ENCODE peak calls at places on chromosomes 11 and 22, in ten cellular contexts. D, T, Q, Y, L, S, C, U, M and B are unnamed samples. For H3K4me1, the result is how much of the 10 kb centered on the place peaks cover.

GRCh38 chr11:95387319-95387718 is 156.3 kb upstream of the SESN3 start:
- DNase-seq in S (no peak), T (no peak), Y (no peak), D (no peak), U (no peak), L (no peak), M (no peak), Q (no peak), C (no peak), B (no peak)

GRCh38 chr11:17986007-17986710 is 26.7 kb downstream of the SERGEF start:
- DNase-seq in U (no peak), T (no peak), Q (no peak), C (no peak), Y (no peak), L (no peak), S (no peak), D (peak), M (no peak), B (peak)

GRCh38 chr11:61684870-61685610 is 4.8 kb downstream of the DAGLA start:
- DNase-seq in T (no peak), S (no peak), C (no peak), U (peak), M (no peak), L (no peak), Q (no peak), D (no peak), Y (no peak), B (no peak)

GRCh38 chr11:15113381-15113780 is 1.3 kb upstream of the INSC start:
- DNase-seq in C (no peak), M (no peak), Y (no peak), D (no peak), S (no peak), L (no peak), T (no peak), Q (peak), U (no peak), B (no peak)

GRCh38 chr11:88523362-88524028 is 186.0 kb upstream of the CTSC start:
- DNase-seq in Q (no peak), U (no peak), Y (no peak), M (no peak), L (no peak), C (no peak), D (no peak), T (no peak), S (no peak), B (no peak)

GRCh38 chr11:100932474-100933100 is 197.0 kb downstream of the PGR start:
- DNase-seq in S (no peak), L (no peak), T (no peak), M (no peak), D (peak), C (no peak), Q (peak), Y (peak), U (no peak), B (no peak)

GRCh38 chr11:66264893-66265292 is 3.5 kb upstream of the RAB1B start:
- DNase-seq in Q (peak), U (peak), C (no peak), S (peak), M (no peak), Y (peak), L (no peak), T (no peak), D (no peak), B (no peak)

GRCh38 chr11:128476729-128477128 is 110.6 kb downstream of the ETS1 start:
- DNase-seq in S (no peak), U (no peak), Q (no peak), T (no peak), M (no peak), D (no peak), Y (no peak), L (no peak), C (no peak), B (no peak)

GRCh38 chr22:17472886-17473285 is 90.4 kb upstream of the SLC25A18 start:
- DNase-seq in L (no peak), C (no peak), U (peak), T (no peak), M (peak), Y (no peak), D (no peak), S (no peak), Q (no peak), B (no peak)

GRCh38 chr11:102849319-102849718 is 5.9 kb upstream of the MMP3 start:
- DNase-seq in T (no peak), U (no peak), Y (no peak), L (no peak), M (no peak), S (no peak), Q (no peak), C (no peak), D (peak), B (no peak)

GRCh38 chr11:61052182-61052972 is 49.9 kb upstream of the CD5 start:
- DNase-seq in D (no peak), U (peak), C (no peak), Y (no peak), Q (no peak), L (no peak), T (no peak), M (no peak), S (no peak), B (no peak)

GRCh38 chr11:124405611-124406010 is 6.8 kb upstream of the OR8B3 start:
- DNase-seq in M (no peak), S (no peak), C (no peak), T (no peak), U (no peak), Y (no peak), D (no peak), L (no peak), Q (no peak), B (no peak)

GRCh38 chr22:36211237-36211881 is 9.8 kb upstream of the APOL4 start:
- DNase-seq in L (no peak), Q (no peak), T (no peak), Y (no peak), D (no peak), M (no peak), S (no peak), U (peak), C (no peak), B (no peak)

GRCh38 chr11:23931443-23931842 is 565.4 kb upstream of the LUZP2 start:
- DNase-seq in M (no peak), Q (no peak), D (no peak), Y (no peak), T (no peak), C (no peak), U (no peak), L (no peak), S (no peak), B (no peak)

GRCh38 chr22:40215266-40215665 is 37.5 kb downstream of the TNRC6B start:
- DNase-seq in S (peak), L (no peak), Y (no peak), D (no peak), C (peak), U (no peak), Q (peak), M (no peak), T (peak), B (peak)

GRCh38 chr11:123653997-123654565 is 343 bp downstream of the SCN3B start:
- DNase-seq in C (peak), D (peak), Y (peak), L (no peak), M (peak), S (peak), Q (no peak), U (peak), T (peak), B (no peak)

GRCh38 chr11:44619931-44620725 is 54.7 kb downstream of the CD82 start:
- DNase-seq in L (no peak), C (peak), D (no peak), M (no peak), S (peak), U (peak), Q (no peak), Y (no peak), T (peak), B (peak)

GRCh38 chr11:88414385-88414861 is 76.9 kb upstream of the CTSC start:
- DNase-seq in M (peak), D (peak), U (no peak), C (peak), Y (no peak), S (no peak), L (no peak), T (peak), Q (no peak), B (no peak)

GRCh38 chr11:28690746-28691145 is 582.6 kb downstream of the METTL15 start:
- DNase-seq in S (no peak), Y (no peak), Q (no peak), T (no peak), L (no peak), D (no peak), M (no peak), C (no peak), U (no peak), B (no peak)

GRCh38 chr11:68505596-68505995 is 45.0 kb downstream of the PPP6R3 start:
- DNase-seq in D (no peak), U (no peak), T (no peak), Y (no peak), S (no peak), C (no peak), L (no peak), Q (no peak), M (peak), B (no peak)
- H3K4me3 ChIP-seq in D (no peak), U (no peak), T (no peak), Y (no peak), S (no peak), C (no peak), L (no peak), Q (no peak), M (no peak), B (no peak)

GRCh38 chr11:16924462-16924825 is 89.8 kb downstream of the PLEKHA7 start:
- DNase-seq in Y (no peak), C (peak), S (no peak), L (no peak), Q (no peak), D (no peak), M (no peak), T (no peak), U (no peak), B (no peak)
- H3K4me1 ChIP-seq in Y (under half), C (under half), S (under half), L (under half), Q (under half), D (under half), M (half or more), T (under half), U (under half), B (under half)

GRCh38 chr22:49535126-49535525 is 292.5 kb downstream of the BRD1 start:
- DNase-seq in C (no peak), D (no peak), S (no peak), Y (no peak), L (no peak), U (peak), T (no peak), Q (no peak), M (no peak), B (no peak)

GRCh38 chr22:49536571-49537131 is 291.0 kb downstream of the BRD1 start:
- DNase-seq in Y (no peak), T (no peak), S (no peak), U (peak), D (no peak), C (no peak), L (no peak), M (no peak), Q (no peak), B (no peak)

GRCh38 chr22:49534386-49534785 is 293.3 kb downstream of the BRD1 start:
- DNase-seq in S (no peak), M (no peak), Q (no peak), U (peak), C (no peak), L (no peak), Y (no peak), D (no peak), T (no peak), B (peak)

GRCh38 chr22:49533886-49534285 is 293.8 kb downstream of the BRD1 start:
- DNase-seq in S (no peak), Q (no peak), M (no peak), L (no peak), T (no peak), C (no peak), Y (no peak), U (no peak), D (no peak), B (no peak)

GRCh38 chr22:49535527-49536125 is 292.0 kb downstream of the BRD1 start:
- DNase-seq in S (no peak), Y (no peak), U (peak), M (no peak), D (no peak), L (no peak), T (no peak), C (no peak), Q (no peak), B (no peak)
- H3K4me3 ChIP-seq in S (no peak), Y (no peak), U (no peak), M (no peak), D (no peak), L (no peak), T (no peak), C (no peak), Q (no peak), B (no peak)

GRCh38 chr11:12794556-12795230 is 120.5 kb downstream of the TEAD1 start:
- DNase-seq in U (no peak), Y (no peak), S (no peak), L (no peak), Q (no peak), D (no peak), M (no peak), T (no peak), C (no peak), B (no peak)
- H3K4me1 ChIP-seq in U (under half), Y (under half), S (under half), L (under half), Q (under half), D (under half), M (under half), T (under half), C (under half), B (under half)

GRCh38 chr11:119314748-119315138 is 2.2 kb downstream of the MCAM start:
- DNase-seq in L (no peak), Q (no peak), M (no peak), S (no peak), T (no peak), Y (no peak), C (no peak), D (no peak), U (no peak), B (no peak)
- H3K4me3 ChIP-seq in L (peak), Q (no peak), M (no peak), S (peak), T (no peak), Y (peak), C (peak), D (peak), U (no peak), B (peak)